ENCODE peak calls at places on chromosomes 16 and 17, in six cellular contexts. L is breast epithelium, X is kidney tubule cell, M is H54, Q is T-cell, Z is neural progenitor cell. Y is an unnamed sample.

GRCh38 chr17:75270218-75270965 is 639 bp downstream of the MIF4GD start:
- DNase-seq in L (peak), X (peak), M (peak), Q (no peak), Z (peak), Y (peak)

GRCh38 chr17:75325827-75326586 is 36.8 kb upstream of the SLC25A19 start:
- DNase-seq in L (no peak), X (no peak), M (peak), Q (no peak), Z (no peak), Y (no peak)

GRCh38 chr17:19659366-19660177 is 11.0 kb downstream of the ALDH3A2 start:
- DNase-seq in L (no peak), X (no peak), M (no peak), Q (no peak), Z (no peak), Y (no peak)

GRCh38 chr17:38815576-38816193 is 9.4 kb downstream of the CWC25 start:
- DNase-seq in L (no peak), X (peak), M (no peak), Q (no peak), Z (no peak), Y (no peak)

GRCh38 chr16:17312100-17312732 is 158.5 kb downstream of the XYLT1 start:
- DNase-seq in L (peak), X (peak), M (no peak), Q (no peak), Z (no peak), Y (peak)

GRCh38 chr17:73105448-73105847 is 13.0 kb upstream of the SLC39A11 start:
- DNase-seq in L (no peak), X (no peak), M (no peak), Q (no peak), Z (no peak), Y (no peak)

GRCh38 chr16:67647111-67647651 is 2.2 kb downstream of the CARMIL2 start:
- DNase-seq in L (no peak), X (peak), M (no peak), Q (no peak), Z (no peak), Y (no peak)

GRCh38 chr17:3981455-3981854 is 17.2 kb upstream of the ATP2A3 start:
- DNase-seq in L (no peak), X (no peak), M (no peak), Q (no peak), Z (no peak), Y (no peak)

GRCh38 chr17:76551685-76552084 is 11.8 kb downstream of the PRCD start:
- DNase-seq in L (no peak), X (no peak), M (no peak), Q (no peak), Z (no peak), Y (no peak)

GRCh38 chr16:84505249-84506156 is 1.0 kb upstream of the MEAK7 start:
- DNase-seq in L (no peak), X (peak), M (no peak), Q (no peak), Z (peak), Y (no peak)

Y was measured in SW480.